ENCODE peak calls at places on chromosomes 3 and 15, in six cellular contexts. R, G, M, J, A and K are unnamed samples.

GRCh38 chr15:66620744-66621344 is 55.0 kb upstream of the LCTL start:
- DNase-seq in J (no peak), M (no peak), R (no peak), G (no peak), A (no peak), K (no peak)

GRCh38 chr3:170809021-170809974 is 60.7 kb downstream of the RPL22L1 start:
- DNase-seq in R (peak), J (peak), A (peak), G (peak), M (peak), K (no peak)

GRCh38 chr3:12970684-12971083 is 102.5 kb downstream of the IQSEC1 start:
- DNase-seq in R (no peak), G (no peak), J (no peak), A (no peak), M (no peak), K (no peak)

GRCh38 chr15:74302821-74303359 is 64.6 kb downstream of the CYP11A1 start:
- DNase-seq in R (peak), J (peak), A (peak), G (no peak), M (no peak), K (peak)

GRCh38 chr3:191051037-191051436 is 148.0 kb upstream of the OSTN start:
- DNase-seq in M (peak), A (peak), J (peak), R (no peak), G (no peak), K (no peak)

GRCh38 chr3:139574026-139574947 is 34.7 kb upstream of the RBP1 start:
- DNase-seq in G (peak), M (no peak), J (no peak), R (no peak), A (no peak), K (no peak)

GRCh38 chr3:30188713-30189112 is 417.7 kb upstream of the TGFBR2 start:
- DNase-seq in J (peak), M (no peak), R (peak), A (peak), G (no peak), K (no peak)

GRCh38 chr3:164040991-164041390 is 1037.3 kb downstream of the SI start:
- DNase-seq in M (no peak), G (no peak), A (peak), J (peak), R (no peak), K (no peak)

GRCh38 chr3:131568460-131568859 is 65.7 kb upstream of the MRPL3 start:
- DNase-seq in R (no peak), M (no peak), A (no peak), G (no peak), J (no peak), K (no peak)

GRCh38 chr3:69385723-69386483 is at the start of gene FRMD4B:
- DNase-seq in A (peak), R (no peak), M (no peak), J (peak), G (peak), K (peak)